ENCODE peak calls at places on chromosomes 6 and 20, in ten cellular contexts. F is activated naive CD4-positive, alpha-beta T cell treated with Interleukin-2 at 50 U/mL for 16 hours; G is NCI-H2171 treated with DMSO at 0.1 percent for 48 hours; D is stimulated activated CD8-positive, alpha-beta memory T cell treated with anti-CD3 and anti-CD28 coated beads, Interleukin-7, amount 100 ng/mL, for 1 hour; A is right lobe of liver; J is effector memory CD8-positive, alpha-beta T cell; C is AG08395; B is PC-3; P is HFF-Myc; E is epithelial cell of esophagus. Y is an unnamed sample.

GRCh38 chr20:21564127-21564773 is 50.4 kb upstream of the NKX2-2 start:
- DNase-seq in E (no peak), C (no peak), P (no peak), B (no peak), F (no peak), D (no peak), J (no peak), G (peak; percentile 54), A (peak; percentile 96), Y (no peak)

GRCh38 chr20:25276533-25277050 is 28.7 kb downstream of the PYGB start:
- DNase-seq in C (no peak), E (no peak), G (no peak), F (no peak), B (no peak), A (peak; percentile 36), P (no peak), D (no peak), J (no peak), Y (no peak)

GRCh38 chr6:150729188-150729748 is 129.6 kb downstream of the PLEKHG1 start:
- DNase-seq in B (no peak), F (no peak), C (no peak), A (no peak), E (no peak), J (no peak), P (no peak), D (no peak), G (no peak), Y (no peak)

GRCh38 chr20:35311409-35311808 is 19.2 kb upstream of the FAM83C start:
- DNase-seq in P (no peak), E (peak; percentile 87), G (no peak), D (no peak), J (no peak), A (no peak), C (no peak), F (peak; percentile 75), B (peak; percentile 94), Y (no peak)

GRCh38 chr6:80520195-80520594 is 413.7 kb downstream of the BCKDHB start:
- DNase-seq in D (no peak), B (peak; percentile 56), C (peak; percentile 45), E (no peak), F (no peak), A (no peak), P (no peak), G (no peak), J (no peak), Y (peak; percentile 35)

GRCh38 chr6:73031094-73031782 is 194.1 kb downstream of the KHDC1L start:
- DNase-seq in G (no peak), D (no peak), F (no peak), J (no peak), A (no peak), E (no peak), P (no peak), C (no peak), B (no peak), Y (no peak)

GRCh38 chr6:32995448-32995847 is 13.9 kb downstream of the HLA-DOA start:
- DNase-seq in G (no peak), A (no peak), F (no peak), D (no peak), B (no peak), P (no peak), J (no peak), E (no peak), C (no peak), Y (no peak)

GRCh38 chr6:126217497-126217896 is 122.4 kb upstream of the CENPW start:
- DNase-seq in G (no peak), A (no peak), J (no peak), E (peak; percentile 1), B (no peak), F (no peak), D (no peak), P (no peak), C (no peak), Y (no peak)

GRCh38 chr20:53734006-53734688 is 140.5 kb upstream of the ZNF217 start:
- DNase-seq in D (no peak), A (no peak), B (no peak), F (no peak), P (no peak), J (no peak), G (no peak), E (no peak), C (peak; percentile 38), Y (no peak)

GRCh38 chr6:138308728-138309110 is 69.0 kb upstream of the SMIM28 start:
- DNase-seq in B (no peak), A (no peak), F (no peak), J (no peak), G (no peak), C (no peak), P (no peak), E (no peak), D (no peak), Y (no peak)

GRCh38 chr6:100599088-100599770 is 134.5 kb upstream of the SIM1 start:
- DNase-seq in A (no peak), F (no peak), E (no peak), J (no peak), P (no peak), G (no peak), D (no peak), B (no peak), C (no peak), Y (no peak)

GRCh38 chr6:1461207-1461606 is 71.8 kb downstream of the FOXF2 start:
- DNase-seq in C (peak; percentile 63), E (peak; percentile 72), A (no peak), D (no peak), J (no peak), B (peak; percentile 44), P (no peak), G (no peak), F (no peak), Y (peak; percentile 55)

GRCh38 chr20:10318625-10319024 is 100.0 kb downstream of the SNAP25 start:
- DNase-seq in P (no peak), B (no peak), A (no peak), G (peak; percentile 53), F (no peak), E (no peak), C (no peak), J (no peak), D (no peak), Y (no peak)

GRCh38 chr20:18314786-18315406 is 26.6 kb downstream of the ZNF133 start:
- DNase-seq in P (peak; percentile 10), J (no peak), F (no peak), A (no peak), E (peak; percentile 100), D (no peak), C (peak; percentile 69), B (peak; percentile 98), G (no peak), Y (peak; percentile 19)

GRCh38 chr20:3245711-3246110 is 6.7 kb upstream of the SLC4A11 start:
- DNase-seq in C (no peak), B (no peak), P (no peak), F (no peak), A (no peak), J (no peak), G (no peak), D (no peak), E (no peak), Y (no peak)

GRCh38 chr6:85405175-85405852 is 44.6 kb upstream of the NT5E start:
- DNase-seq in E (no peak), B (peak; percentile 56), A (peak; percentile 74), D (no peak), C (no peak), G (no peak), F (no peak), J (no peak), P (no peak), Y (no peak)

GRCh38 chr6:134172020-134172766 is 119.8 kb upstream of the SLC2A12 start:
- DNase-seq in E (no peak), A (no peak), G (no peak), C (no peak), F (no peak), J (no peak), B (no peak), P (no peak), D (no peak), Y (no peak)

GRCh38 chr20:58515240-58516212 is at the start of gene APCDD1L:
- DNase-seq in G (no peak), P (no peak), B (peak; percentile 89), F (no peak), D (no peak), C (peak; percentile 72), J (no peak), A (no peak), E (peak; percentile 80), Y (no peak)

GRCh38 chr6:140208286-140208685 is 833.8 kb upstream of the CITED2 start:
- DNase-seq in E (no peak), P (no peak), D (no peak), A (no peak), G (peak; percentile 97), F (no peak), J (no peak), C (no peak), B (no peak), Y (no peak)

GRCh38 chr6:138576303-138576702 is 77.0 kb upstream of the NHSL1 start:
- DNase-seq in D (no peak), B (no peak), P (no peak), C (no peak), J (no peak), A (no peak), G (peak; percentile 87), E (no peak), F (no peak), Y (no peak)

GRCh38 chr6:42155293-42155692 is 12.9 kb upstream of the C6orf132 start:
- DNase-seq in A (no peak), E (no peak), B (no peak), J (no peak), F (no peak), P (no peak), D (no peak), C (no peak), G (no peak), Y (no peak)

GRCh38 chr6:106084106-106084963 is 1.8 kb upstream of the PRDM1 start:
- DNase-seq in A (no peak), P (peak; percentile 77), C (peak; percentile 63), F (no peak), J (no peak), E (peak; percentile 86), B (peak; percentile 54), G (no peak), D (no peak), Y (no peak)

GRCh38 chr6:13615802-13616140 is 636 bp downstream of the NOL7 start:
- DNase-seq in J (peak; percentile 36), B (peak; percentile 41), E (peak; percentile 46), C (peak; percentile 45), F (peak; percentile 56), A (peak; percentile 65), D (peak; percentile 9), P (no peak), G (peak; percentile 44), Y (no peak)